ENCODE peak calls at places on chromosomes 12 and 14, in five cellular contexts. R, M, O, N and A are unnamed samples.

GRCh38 chr12:79439179-79439825 is 251.5 kb downstream of the PAWR start:
- DNase-seq in R (no peak), M (no peak), O (no peak), N (no peak), A (no peak)

GRCh38 chr12:117872521-117873169 is 96.1 kb downstream of the KSR2 start:
- DNase-seq in R (no peak), M (no peak), O (no peak), N (no peak), A (no peak)

GRCh38 chr14:104138098-104138890 is at the start of gene KIF26A:
- DNase-seq in R (peak), M (no peak), O (peak), N (no peak), A (peak)

GRCh38 chr12:16299403-16299802 is 21.9 kb upstream of the SLC15A5 start:
- DNase-seq in R (no peak), M (peak), O (no peak), N (no peak), A (peak)

GRCh38 chr12:89783321-89784060 is 74.9 kb upstream of the ATP2B1 start:
- DNase-seq in R (no peak), M (peak), O (no peak), N (no peak), A (no peak)

GRCh38 chr14:65035049-65035448 is 48.4 kb downstream of the FNTB start:
- DNase-seq in R (peak), M (peak), O (peak), N (no peak), A (peak)

GRCh38 chr12:50073712-50074111 is 11.4 kb upstream of the SMARCD1 start:
- DNase-seq in R (no peak), M (no peak), O (no peak), N (no peak), A (no peak)

GRCh38 chr14:90428676-90429075 is 31.8 kb downstream of the CALM1 start:
- DNase-seq in R (no peak), M (no peak), O (no peak), N (no peak), A (no peak)

GRCh38 chr12:12901158-12901791 is 9.9 kb downstream of the GPRC5A start:
- DNase-seq in R (no peak), M (peak), O (peak), N (no peak), A (peak)

GRCh38 chr14:31402764-31403163 is 17.6 kb downstream of the HEATR5A start:
- DNase-seq in R (no peak), M (no peak), O (no peak), N (no peak), A (no peak)

GRCh38 chr12:3200032-3200617 is 122.9 kb downstream of the TSPAN9 start:
- DNase-seq in R (peak), M (peak), O (peak), N (no peak), A (no peak)

GRCh38 chr14:69004731-69005431 is 25.8 kb upstream of the ACTN1 start:
- DNase-seq in R (no peak), M (peak), O (no peak), N (no peak), A (no peak)

GRCh38 chr12:26226629-26227375 is 31.4 kb downstream of the SSPN start:
- DNase-seq in R (peak), M (no peak), O (peak), N (no peak), A (peak)

GRCh38 chr14:23828611-23829010 is 125.0 kb upstream of the DHRS4 start:
- DNase-seq in R (no peak), M (no peak), O (no peak), N (no peak), A (no peak)

GRCh38 chr12:123139926-123140674 is 10.8 kb downstream of the PITPNM2 start:
- DNase-seq in R (no peak), M (peak), O (peak), N (no peak), A (no peak)

GRCh38 chr12:24200013-24200412 is 250.5 kb upstream of the SOX5 start:
- DNase-seq in R (no peak), M (no peak), O (no peak), N (no peak), A (no peak)

GRCh38 chr12:2344892-2345291 is 292.1 kb downstream of the CACNA1C start:
- DNase-seq in R (no peak), M (no peak), O (no peak), N (no peak), A (no peak)

GRCh38 chr12:24409868-24410267 is 460.4 kb upstream of the SOX5 start:
- DNase-seq in R (no peak), M (no peak), O (no peak), N (no peak), A (no peak)

GRCh38 chr14:59905193-59905592 is 14.8 kb upstream of the LRRC9 start:
- DNase-seq in R (no peak), M (no peak), O (no peak), N (no peak), A (no peak)

GRCh38 chr14:77579065-77579464 is 37.4 kb downstream of the SPTLC2 start:
- DNase-seq in R (no peak), M (no peak), O (no peak), N (no peak), A (no peak)

GRCh38 chr12:64010069-64010686 is 165.7 kb downstream of the SRGAP1 start:
- DNase-seq in R (no peak), M (peak), O (no peak), N (no peak), A (no peak)

GRCh38 chr12:13075114-13075471 is 28.4 kb downstream of the GSG1 start:
- DNase-seq in R (no peak), M (peak), O (no peak), N (no peak), A (no peak)

DNA sequence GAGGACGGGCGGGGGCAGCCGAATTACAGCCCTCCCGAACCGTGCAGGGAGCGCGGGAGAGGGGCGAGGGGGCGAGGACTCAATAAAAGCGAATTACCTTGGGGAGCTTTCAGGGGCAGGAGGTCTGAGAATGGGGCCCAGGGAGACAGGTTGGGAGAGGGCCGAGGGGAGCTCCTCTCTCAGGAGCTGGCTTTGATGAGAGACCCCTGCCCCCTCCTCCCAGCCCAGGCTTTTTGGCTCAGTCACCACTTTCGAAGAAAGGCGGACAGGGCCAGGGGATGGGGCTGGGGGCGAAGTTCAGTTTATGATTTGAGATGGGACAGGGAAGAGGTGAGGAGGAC is 783 bp downstream of the HOXC9 start:
- DNase-seq in R (no peak), M (no peak), O (no peak), N (no peak), A (no peak)
- H3K4me3 ChIP-seq in R (peak), M (no peak), O (peak), N (no peak), A (peak)

DNA sequence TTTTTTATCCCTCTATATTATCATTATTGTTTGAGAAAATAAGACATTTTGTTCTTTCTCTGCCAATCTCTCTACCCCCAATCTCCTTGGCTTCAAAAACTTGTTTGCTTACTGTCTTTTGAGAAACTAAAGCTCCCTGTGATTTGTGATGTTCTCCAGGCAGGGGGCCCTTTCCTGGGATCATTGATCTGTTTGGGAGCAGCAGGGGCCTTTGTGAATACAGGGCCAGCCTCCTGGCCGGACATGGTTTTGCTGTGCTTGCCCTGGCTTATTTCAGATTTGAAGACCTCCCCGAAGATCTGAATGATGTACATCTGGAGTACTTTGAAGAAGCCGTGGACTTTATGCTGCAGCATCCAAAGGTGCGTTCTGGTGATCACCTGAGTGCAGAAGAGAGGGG is 4.5 kb downstream of the ACOT6 start:
- DNase-seq in R (no peak), M (no peak), O (no peak), N (no peak), A (no peak)
- H3K4me3 ChIP-seq in R (no peak), M (no peak), O (no peak), N (no peak), A (no peak)

GRCh38 chr12:65828711-65829339 is 4.5 kb downstream of the HMGA2 start:
- DNase-seq in R (no peak), M (no peak), O (no peak), N (no peak), A (no peak)
- H3K4me3 ChIP-seq in R (no peak), M (peak), O (no peak), N (no peak), A (no peak)

GRCh38 chr12:790253-790563 is 37.8 kb downstream of the WNK1 start:
- DNase-seq in R (no peak), M (no peak), O (no peak), N (no peak), A (no peak)

GRCh38 chr12:795305-795704 is 42.9 kb downstream of the WNK1 start:
- DNase-seq in R (no peak), M (no peak), O (no peak), N (no peak), A (no peak)

GRCh38 chr12:790608-791007 is 38.2 kb downstream of the WNK1 start:
- DNase-seq in R (no peak), M (no peak), O (no peak), N (no peak), A (no peak)

GRCh38 chr12:788288-788687 is 35.9 kb downstream of the WNK1 start:
- DNase-seq in R (no peak), M (no peak), O (no peak), N (no peak), A (no peak)

GRCh38 chr12:793037-793436 is 40.7 kb downstream of the WNK1 start:
- DNase-seq in R (no peak), M (no peak), O (no peak), N (no peak), A (no peak)
- H3K4me3 ChIP-seq in R (no peak), M (no peak), O (no peak), N (no peak), A (no peak)

DNA sequence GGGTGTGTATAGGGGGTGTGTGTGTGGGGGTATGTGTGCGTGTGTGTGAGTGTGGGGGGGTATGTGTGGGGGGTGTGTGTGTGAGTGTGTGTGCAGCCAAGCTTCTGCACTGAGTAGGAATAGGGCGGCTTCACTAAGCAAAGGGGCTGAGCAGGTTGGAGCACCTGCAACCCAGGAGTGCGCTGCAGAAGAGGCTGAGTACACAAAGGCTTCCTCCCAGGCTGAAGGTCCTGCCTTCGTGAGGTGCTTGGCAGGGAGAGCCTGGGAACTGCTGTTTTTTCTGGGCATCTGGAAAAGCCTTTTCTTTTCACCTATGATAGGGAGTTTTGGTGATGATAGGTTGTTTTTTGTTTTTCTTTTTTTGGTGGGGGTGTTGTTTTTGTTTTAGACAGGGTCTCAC is 6.0 kb upstream of the NUDT14 start:
- DNase-seq in R (no peak), M (no peak), O (no peak), N (no peak), A (no peak)
- H3K4me3 ChIP-seq in R (no peak), M (no peak), O (no peak), N (no peak), A (no peak)

GRCh38 chr12:88416155-88416554 is 164.1 kb downstream of the KITLG start:
- DNase-seq in R (no peak), M (no peak), O (no peak), N (no peak), A (no peak)
- H3K4me3 ChIP-seq in R (peak), M (peak), O (no peak), N (no peak), A (no peak)

GRCh38 chr14:81170829-81171195 is 49.9 kb downstream of the GTF2A1 start:
- DNase-seq in R (no peak), M (no peak), O (no peak), N (no peak), A (no peak)
- H3K4me3 ChIP-seq in R (peak), M (no peak), O (peak), N (no peak), A (no peak)

GRCh38 chr14:71478542-71478941 is 453.7 kb upstream of the RGS6 start:
- DNase-seq in R (no peak), M (peak), O (no peak), N (no peak), A (no peak)
- H3K4me3 ChIP-seq in R (no peak), M (no peak), O (no peak), N (no peak), A (no peak)

GRCh38 chr14:75522919-75523318 is 650 bp downstream of the BATF start:
- DNase-seq in R (no peak), M (no peak), O (no peak), N (no peak), A (no peak)
- H3K4me3 ChIP-seq in R (peak), M (peak), O (no peak), N (peak), A (peak)

GRCh38 chr14:61477845-61478438 is 156.6 kb downstream of the PRKCH start:
- DNase-seq in R (peak), M (peak), O (peak), N (peak), A (peak)

GRCh38 chr14:61476737-61477410 is 155.5 kb downstream of the PRKCH start:
- DNase-seq in R (no peak), M (peak), O (no peak), N (peak), A (peak)

GRCh38 chr14:61475316-61475715 is 153.9 kb downstream of the PRKCH start:
- DNase-seq in R (no peak), M (peak), O (no peak), N (no peak), A (no peak)

GRCh38 chr14:61474671-61475070 is 153.3 kb downstream of the PRKCH start:
- DNase-seq in R (no peak), M (peak), O (no peak), N (no peak), A (no peak)

GRCh38 chr14:61476105-61476736 is 154.8 kb downstream of the PRKCH start:
- DNase-seq in R (no peak), M (no peak), O (no peak), N (no peak), A (no peak)
- H3K4me3 ChIP-seq in R (no peak), M (no peak), O (no peak), N (peak), A (no peak)